ENCODE peak calls at places on chromosomes 4 and X, in eight cellular contexts. B is astrocyte of the cerebellum, P is AG04450, T is transverse colon, C is endodermal cell, H is HepG2, O is breast epithelium, Q is fibroblast of villous mesenchyme. N is an unnamed sample.

GRCh38 chr4:66059131-66059530 is 388.8 kb upstream of the EPHA5 start:
- DNase-seq in O (no peak), Q (no peak), B (no peak), C (no peak), T (no peak), H (no peak), P (no peak), N (no peak)

GRCh38 chr4:15006416-15007024 is 4.2 kb downstream of the CPEB2 start:
- DNase-seq in O (no peak), P (no peak), H (no peak), T (no peak), Q (peak), B (no peak), C (no peak), N (peak)

GRCh38 chrX:40877869-40878268 is 142.5 kb upstream of the MED14 start:
- DNase-seq in B (no peak), H (peak), T (no peak), P (no peak), O (no peak), Q (peak), C (no peak), N (peak)

GRCh38 chr4:161359491-161359890 is 804.3 kb downstream of the FSTL5 start:
- DNase-seq in O (no peak), C (no peak), P (no peak), T (no peak), B (no peak), H (no peak), Q (no peak), N (no peak)

GRCh38 chr4:167233523-167234387 is 539 bp downstream of the SPOCK3 start:
- DNase-seq in C (peak), O (no peak), B (peak), T (no peak), P (no peak), Q (no peak), H (no peak), N (no peak)

GRCh38 chr4:187908079-187908501 is 87.5 kb upstream of the ZFP42 start:
- DNase-seq in P (peak), Q (peak), H (no peak), B (peak), T (no peak), O (no peak), C (no peak), N (peak)

GRCh38 chr4:95379633-95380032 is 169.1 kb downstream of the UNC5C start:
- DNase-seq in O (no peak), T (no peak), Q (no peak), H (no peak), B (no peak), C (no peak), P (no peak), N (no peak)

GRCh38 chr4:110484767-110485166 is 8.8 kb downstream of the ENPEP start:
- DNase-seq in T (no peak), Q (peak), O (no peak), B (peak), P (peak), H (no peak), C (no peak), N (peak)

GRCh38 chr4:13705521-13706035 is 78.1 kb upstream of the BOD1L1 start:
- DNase-seq in T (peak), H (no peak), Q (no peak), P (no peak), C (no peak), B (no peak), O (peak), N (no peak)

GRCh38 chr4:26496207-26496783 is 6.0 kb upstream of the CCKAR start:
- DNase-seq in P (no peak), Q (no peak), T (no peak), B (no peak), H (peak), O (no peak), C (no peak), N (no peak)

GRCh38 chr4:78524009-78524408 is 27.6 kb upstream of the ANXA3 start:
- DNase-seq in Q (no peak), C (no peak), H (no peak), P (no peak), B (no peak), O (no peak), T (no peak), N (no peak)

GRCh38 chr4:95764961-95765360 is 74.9 kb upstream of the PDHA2 start:
- DNase-seq in P (no peak), Q (no peak), H (no peak), O (no peak), C (no peak), B (no peak), T (no peak), N (no peak)

GRCh38 chr4:38663021-38663800 is 788 bp upstream of the KLF3 start:
- DNase-seq in C (peak), P (peak), H (no peak), T (no peak), Q (peak), B (peak), O (no peak), N (peak)

GRCh38 chrX:74015379-74016019 is 288.5 kb upstream of the ZCCHC13 start:
- DNase-seq in H (peak), B (peak), Q (peak), C (peak), O (peak), T (peak), P (peak), N (peak)

GRCh38 chr4:180617203-180617602 is 1626.0 kb upstream of the TENM3 start:
- DNase-seq in B (no peak), T (no peak), O (no peak), P (no peak), C (peak), H (peak), Q (no peak), N (no peak)

GRCh38 chr4:48290146-48290772 is 20.6 kb upstream of the TEC start:
- DNase-seq in H (peak), B (no peak), T (peak), P (no peak), C (peak), O (no peak), Q (peak), N (peak)

GRCh38 chrX:119481218-119481875 is 13.1 kb downstream of the SLC25A5 start:
- DNase-seq in Q (no peak), T (no peak), P (no peak), O (no peak), C (no peak), B (no peak), H (peak), N (no peak)

GRCh38 chrX:118726887-118727685 is at the start of gene IL13RA1:
- DNase-seq in B (peak), Q (peak), C (peak), P (no peak), H (peak), O (peak), T (peak), N (peak)

GRCh38 chrX:77493677-77494553 is 46.7 kb downstream of the FGF16 start:
- DNase-seq in C (peak), B (peak), H (peak), P (peak), Q (peak), T (no peak), O (no peak), N (peak)

GRCh38 chrX:10199212-10199611 is 42.4 kb downstream of the CLCN4 start:
- DNase-seq in H (no peak), P (no peak), T (peak), B (no peak), O (no peak), Q (peak), C (no peak), N (peak)

GRCh38 chrX:2474963-2475726 is 25.6 kb downstream of the DHRSX start:
- DNase-seq in P (no peak), O (no peak), Q (no peak), C (peak), B (no peak), H (no peak), T (no peak), N (no peak)

GRCh38 chrX:104972737-104973136 is 247.8 kb downstream of the TEX13A start:
- DNase-seq in T (no peak), H (no peak), C (no peak), O (no peak), P (no peak), Q (no peak), B (no peak), N (no peak)

GRCh38 chr4:8320386-8320750 is 50.8 kb downstream of the HTRA3 start:
- DNase-seq in T (no peak), O (no peak), B (no peak), H (peak), P (no peak), C (peak), Q (no peak), N (no peak)

GRCh38 chr4:142274137-142274536 is 572.0 kb downstream of the INPP4B start:
- DNase-seq in Q (peak), T (no peak), H (no peak), C (no peak), O (no peak), B (no peak), P (peak), N (peak)

GRCh38 chr4:67911128-67911527 is 27.3 kb upstream of the TMPRSS11D start:
- DNase-seq in B (no peak), P (no peak), C (no peak), Q (no peak), H (no peak), T (no peak), O (no peak), N (no peak)

GRCh38 chrX:74458738-74459137 is 37.4 kb downstream of the SLC16A2 start:
- DNase-seq in H (no peak), B (peak), Q (peak), P (no peak), T (no peak), O (no peak), C (no peak), N (peak)

GRCh38 chr4:130359537-130359936 is 1263.6 kb downstream of the C4orf33 start:
- DNase-seq in O (no peak), T (no peak), P (no peak), H (peak), Q (peak), C (no peak), B (peak), N (peak)
- TF ChIP-seq CTCF in O (no peak), T (no peak), P (peak), H (peak), Q (peak), C (peak), B (peak), N (peak)

GRCh38 chrX:101383679-101384078 is 2.3 kb downstream of the BTK start:
- DNase-seq in T (peak), C (no peak), H (no peak), Q (no peak), P (no peak), O (no peak), B (no peak), N (no peak)
- H3K4me3 ChIP-seq in T (no peak), C (no peak), H (no peak), Q (no peak), P (no peak), O (no peak), B (no peak), N (no peak)

GRCh38 chr4:40228497-40229365 is 31.9 kb downstream of the RHOH start:
- DNase-seq in Q (no peak), B (no peak), T (no peak), H (no peak), P (no peak), O (no peak), C (peak), N (no peak)
- TF ChIP-seq CTCF in Q (peak), B (no peak), T (peak), H (peak), P (peak), O (no peak), C (peak), N (peak)

DNA sequence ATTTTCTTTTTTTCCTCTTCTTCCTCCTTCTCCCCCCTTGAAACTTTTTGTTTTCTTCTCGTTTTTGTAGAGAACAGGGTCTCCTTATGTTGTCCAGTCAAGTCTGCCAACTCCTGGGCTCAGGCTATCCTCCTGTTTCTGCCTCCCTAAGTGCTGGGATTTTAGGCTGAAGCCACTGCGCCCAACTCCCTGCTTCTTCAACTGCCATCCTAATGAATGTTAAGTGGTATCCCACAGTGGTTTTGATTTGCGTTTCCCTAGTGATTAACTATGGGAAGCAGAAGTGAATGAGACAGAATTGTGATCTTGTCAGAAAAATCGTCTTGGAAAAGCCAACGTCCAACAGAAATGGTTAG is 999 bp upstream of the ADD1 start:
- DNase-seq in T (no peak), P (no peak), C (no peak), Q (no peak), B (no peak), O (no peak), H (no peak), N (no peak)
- H3K4me3 ChIP-seq in T (peak), P (peak), C (peak), Q (peak), B (peak), O (peak), H (peak), N (peak)

GRCh38 chrX:115023139-115023538 is 5.7 kb upstream of the IL13RA2 start:
- DNase-seq in T (no peak), B (peak), P (peak), C (no peak), H (no peak), Q (peak), O (no peak), N (peak)
- TF ChIP-seq CTCF in T (no peak), B (no peak), P (no peak), C (no peak), H (no peak), Q (no peak), O (no peak), N (no peak)

GRCh38 chr4:43286137-43286536 is 393.6 kb downstream of the GRXCR1 start:
- DNase-seq in T (no peak), H (no peak), B (no peak), Q (no peak), C (no peak), O (no peak), P (no peak), N (no peak)

GRCh38 chr4:43277003-43277402 is 384.5 kb downstream of the GRXCR1 start:
- DNase-seq in C (no peak), P (no peak), T (no peak), H (no peak), O (no peak), B (peak), Q (peak), N (peak)

GRCh38 chr4:43282534-43282933 is 390.0 kb downstream of the GRXCR1 start:
- DNase-seq in C (peak), B (no peak), P (no peak), O (no peak), T (no peak), H (no peak), Q (no peak), N (no peak)
- H3K4me3 ChIP-seq in C (no peak), B (no peak), P (no peak), O (no peak), T (no peak), H (no peak), Q (no peak), N (no peak)

GRCh38 chrX:121323337-121323736 is 275.9 kb downstream of the GLUD2 start:
- DNase-seq in C (no peak), P (no peak), O (no peak), T (no peak), B (no peak), H (no peak), Q (no peak), N (no peak)

DNA sequence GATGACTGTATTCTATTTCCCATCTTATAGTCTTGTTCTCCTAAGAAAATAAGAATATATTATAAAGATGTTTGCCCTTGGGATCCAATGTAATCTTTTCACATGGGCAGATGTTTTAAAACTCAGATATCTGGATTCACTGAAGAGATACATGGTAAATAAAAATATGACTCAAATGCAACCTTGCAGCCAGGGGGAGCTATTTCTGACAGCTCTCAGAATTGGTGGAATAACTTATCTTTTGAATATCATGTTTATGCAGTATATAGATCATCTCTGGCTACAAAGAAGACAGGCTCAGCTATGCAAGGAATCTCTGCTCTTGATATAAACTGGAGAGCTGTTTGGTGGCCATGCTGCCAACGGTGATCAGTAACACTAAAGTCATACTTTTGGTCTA is 274.7 kb downstream of the GLUD2 start:
- DNase-seq in O (no peak), P (no peak), Q (no peak), T (no peak), H (no peak), C (no peak), B (no peak), N (no peak)
- TF ChIP-seq CTCF in O (no peak), P (no peak), Q (no peak), T (peak), H (no peak), C (peak), B (peak), N (no peak)

DNA sequence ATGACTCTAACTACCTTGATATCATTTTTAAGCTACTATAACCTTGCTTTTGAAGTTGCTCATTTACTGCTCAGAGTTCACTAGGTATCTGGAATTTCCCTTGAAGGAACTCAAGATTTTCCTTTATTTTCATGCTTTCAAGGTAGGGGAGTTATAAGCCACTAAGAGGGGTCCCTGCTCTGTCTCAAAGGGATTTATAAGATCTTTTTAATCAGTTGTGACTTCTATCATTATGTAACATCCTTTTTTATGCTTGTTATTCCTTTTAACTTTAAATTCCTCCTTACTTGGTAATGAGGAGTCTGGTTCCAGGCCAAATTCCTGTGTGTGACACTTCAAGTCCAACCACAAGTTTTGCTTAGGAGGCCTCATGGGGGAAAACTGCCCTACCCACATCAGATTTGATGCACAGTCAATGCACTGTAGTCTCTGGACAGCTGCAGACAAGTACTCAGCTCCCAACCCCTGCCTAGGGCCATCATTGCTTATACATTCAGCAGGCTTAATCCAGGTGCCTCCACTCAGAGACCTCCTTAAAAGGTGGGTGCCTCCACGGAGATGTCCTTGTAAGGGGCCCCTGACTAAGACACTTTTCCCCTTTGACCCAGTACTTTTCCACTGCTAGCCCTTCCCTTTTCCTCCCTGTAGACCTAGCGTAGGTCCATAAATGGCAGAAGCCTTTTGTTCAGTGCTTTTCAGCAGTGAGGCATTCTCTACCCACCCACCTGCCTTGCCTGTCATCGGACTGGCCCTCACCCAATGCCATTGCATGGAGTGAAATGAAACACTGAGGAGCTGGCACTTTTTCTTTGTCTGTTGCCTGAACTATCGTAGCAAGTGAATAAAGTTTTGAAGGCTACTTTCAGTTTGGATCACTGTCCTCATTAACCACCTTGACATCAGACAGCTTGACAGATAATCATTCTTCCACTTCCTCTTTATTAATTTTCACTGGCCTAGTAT is 23.9 kb upstream of the PLK4 start:
- DNase-seq in T (no peak), B (peak), Q (peak), H (no peak), P (peak), O (no peak), C (no peak), N (peak)
- H3K4me3 ChIP-seq in T (no peak), B (no peak), Q (no peak), H (no peak), P (no peak), O (peak), C (no peak), N (no peak)